ENCODE peak calls at places on chromosomes 12 and 14, in seven cellular contexts. U is breast epithelium; K is bronchial epithelial cell; N is mucosa of descending colon; V is astrocyte; X is ascending aorta; C is CD8-positive, alpha-beta T cell. M is an unnamed sample. For H3K36me3, the result is how much of the 10 kb centered on the place peaks cover.

GRCh38 chr12:109433618-109434017 is 43.5 kb downstream of the KCTD10 start:
- DNase-seq in K (no peak), X (no peak), U (no peak), N (no peak), V (no peak), C (no peak), M (no peak)

GRCh38 chr12:127980585-127980984 is 286.4 kb upstream of the TMEM132C start:
- DNase-seq in U (no peak), C (no peak), V (no peak), X (no peak), N (no peak), K (no peak), M (no peak)

GRCh38 chr14:21275261-21275858 is 4.5 kb upstream of the RPGRIP1 start:
- DNase-seq in N (no peak), C (no peak), U (no peak), V (no peak), X (no peak), K (no peak), M (no peak)

GRCh38 chr14:75069021-75069810 is at the start of gene ZC2HC1C:
- DNase-seq in K (peak), C (peak), X (peak), U (peak), V (peak), N (peak), M (peak)

GRCh38 chr14:86035882-86036281 is 505.9 kb downstream of the FLRT2 start:
- DNase-seq in U (no peak), X (no peak), K (peak), C (no peak), N (no peak), V (no peak), M (no peak)

GRCh38 chr12:80810874-80811273 is 94.2 kb downstream of the MYF5 start:
- DNase-seq in K (no peak), X (no peak), V (no peak), C (no peak), U (no peak), N (no peak), M (no peak)

GRCh38 chr12:132176920-132177551 is 32.8 kb downstream of the NOC4L start:
- DNase-seq in X (no peak), K (no peak), C (no peak), V (no peak), U (no peak), N (no peak), M (no peak)

GRCh38 chr12:9244894-9245293 is 36.7 kb upstream of the PZP start:
- DNase-seq in U (peak), X (no peak), V (no peak), K (peak), C (no peak), N (no peak), M (peak)

DNA sequence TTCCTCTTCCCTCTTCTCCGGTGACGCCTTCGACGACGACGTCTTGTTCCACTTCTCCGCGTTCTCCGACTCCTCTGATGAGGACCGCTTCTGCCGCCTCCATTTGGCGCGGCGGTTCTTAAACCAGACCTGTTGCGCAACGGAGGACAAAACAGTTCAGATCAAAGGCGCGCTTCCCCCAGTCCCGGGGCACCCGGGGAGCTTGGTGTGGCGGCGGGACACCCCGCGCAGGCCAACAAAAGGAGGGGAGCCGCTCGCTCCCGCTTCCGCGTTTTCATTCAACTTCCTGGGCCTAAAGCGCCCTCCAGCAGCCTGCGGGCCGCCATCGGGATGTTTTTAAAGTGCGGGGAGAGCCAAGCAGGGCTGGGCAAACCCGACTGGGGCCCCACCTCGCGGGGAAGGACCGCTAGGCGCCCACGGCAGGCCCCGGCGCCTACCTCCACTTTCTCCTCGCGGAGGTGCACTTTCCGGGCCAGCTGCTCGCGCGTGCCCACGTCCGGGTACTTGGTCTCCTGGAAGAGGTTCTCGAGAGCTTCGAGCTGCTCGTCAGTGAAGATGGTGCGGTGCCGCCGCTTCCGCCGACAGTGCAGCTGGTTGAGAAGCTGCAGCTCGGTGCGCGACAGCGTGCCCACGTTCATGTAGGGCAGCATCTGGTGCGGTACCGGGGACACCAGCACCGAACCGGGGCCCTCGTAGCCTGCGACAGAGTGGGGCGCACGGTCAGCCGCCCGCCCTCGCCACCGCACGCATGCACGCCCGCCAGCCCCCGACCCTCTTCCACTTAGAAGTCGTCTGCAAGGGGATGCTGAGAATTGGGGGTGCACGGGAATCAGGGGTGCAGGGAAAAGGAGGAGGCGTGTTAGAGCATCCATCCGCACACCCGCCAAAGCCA is 1.1 kb downstream of the GSC start:
- DNase-seq in U (no peak), C (no peak), K (no peak), X (no peak), V (no peak), N (no peak), M (no peak)
- H3K4me3 ChIP-seq in U (peak), C (peak), K (no peak), X (peak), V (peak), N (no peak), M (no peak)

GRCh38 chr12:116547955-116548471 is 11.2 kb upstream of the MAP1LC3B2 start:
- DNase-seq in K (no peak), X (no peak), C (no peak), U (no peak), N (no peak), V (peak), M (peak)
- TF ChIP-seq CTCF in K (no peak), X (no peak), C (no peak), U (no peak), N (no peak), V (no peak), M (no peak)

GRCh38 chr14:22544881-22545420 is 44.1 kb downstream of the DAD1 start:
- DNase-seq in X (no peak), K (no peak), V (no peak), U (no peak), N (no peak), C (no peak), M (no peak)
- H3K36me3 ChIP-seq in X (under half), K (under half), V (under half), U (under half), N (under half), C (half or more), M (under half)

GRCh38 chr12:47077206-47078085 is 2.0 kb upstream of the PCED1B start:
- DNase-seq in N (no peak), X (no peak), U (no peak), C (no peak), K (no peak), V (no peak), M (no peak)

GRCh38 chr12:47078733-47079364 is 572 bp upstream of the PCED1B start:
- DNase-seq in V (peak), X (peak), K (no peak), C (peak), U (peak), N (peak), M (peak)

GRCh38 chr12:47079894-47080724 is at the start of gene AMIGO2:
- DNase-seq in K (peak), N (peak), X (peak), C (peak), U (peak), V (peak), M (peak)

GRCh38 chr12:47079365-47079893 is at the start of gene PCED1B:
- DNase-seq in U (peak), N (peak), K (peak), C (peak), X (peak), V (peak), M (peak)

GRCh38 chr12:47078086-47078395 is 1.4 kb upstream of the PCED1B start:
- DNase-seq in X (no peak), C (no peak), N (no peak), U (no peak), K (no peak), V (no peak), M (no peak)
- H3K4me3 ChIP-seq in X (peak), C (peak), N (no peak), U (peak), K (peak), V (peak), M (no peak)

GRCh38 chr14:79496701-79497100 is 714.6 kb downstream of the DIO2 start:
- DNase-seq in N (no peak), U (no peak), X (no peak), V (no peak), C (no peak), K (no peak), M (no peak)

GRCh38 chr14:79487632-79488031 is 723.7 kb downstream of the DIO2 start:
- DNase-seq in C (no peak), K (no peak), N (no peak), U (no peak), V (no peak), X (no peak), M (no peak)

GRCh38 chr14:79493081-79493652 is 718.1 kb downstream of the DIO2 start:
- DNase-seq in U (no peak), C (no peak), X (no peak), K (no peak), V (no peak), N (no peak), M (no peak)

GRCh38 chr14:79491161-79491560 is 720.1 kb downstream of the DIO2 start:
- DNase-seq in C (no peak), V (no peak), U (no peak), X (no peak), N (no peak), K (no peak), M (no peak)
- TF ChIP-seq CTCF in C (no peak), V (no peak), U (no peak), X (no peak), N (no peak), K (no peak), M (no peak)

GRCh38 chr12:53670966-53671365 is 4.9 kb downstream of the ATP5MC2 start:
- DNase-seq in K (no peak), U (no peak), C (no peak), V (no peak), N (no peak), X (no peak), M (no peak)
- H3K36me3 ChIP-seq in K (under half), U (under half), C (under half), V (under half), N (under half), X (half or more), M (under half)

M was measured in GM06990.